ENCODE peak calls at places on chromosomes 5 and 9, in six cellular contexts. S, J, X, I, N and D are unnamed samples.

GRCh38 chr5:78537821-78538220 is 110.8 kb downstream of the LHFPL2 start:
- DNase-seq in X (no peak), N (no peak), J (peak), I (no peak), S (peak), D (no peak)

GRCh38 chr5:180618830-180619562 is 27.7 kb upstream of the SCGB3A1 start:
- DNase-seq in N (no peak), I (no peak), S (no peak), J (peak), X (no peak), D (no peak)

GRCh38 chr9:92180669-92181181 is 65.5 kb upstream of the SPTLC1 start:
- DNase-seq in X (no peak), I (no peak), N (no peak), S (peak), J (peak), D (no peak)

GRCh38 chr9:109098221-109098959 is 21.4 kb downstream of the TMEM245 start:
- DNase-seq in N (no peak), I (no peak), S (peak), X (no peak), J (peak), D (peak)

GRCh38 chr5:35908266-35908665 is 30.2 kb downstream of the CAPSL start:
- DNase-seq in S (no peak), J (no peak), I (no peak), X (no peak), N (no peak), D (no peak)

GRCh38 chr5:80714570-80715298 is 60.0 kb upstream of the DHFR start:
- DNase-seq in I (no peak), N (no peak), S (peak), X (no peak), J (no peak), D (no peak)

GRCh38 chr5:141958113-141958512 is at the start of gene PCDH12:
- DNase-seq in X (peak), S (no peak), J (no peak), N (no peak), I (no peak), D (no peak)

GRCh38 chr9:125649315-125649714 is 57.7 kb downstream of the MAPKAP1 start:
- DNase-seq in I (no peak), X (no peak), S (peak), N (no peak), J (peak), D (no peak)

GRCh38 chr5:776862-777711 is 7.4 kb downstream of the ZDHHC11B start:
- DNase-seq in N (no peak), X (no peak), J (no peak), I (no peak), S (no peak), D (no peak)

GRCh38 chr5:102638912-102639652 is 116.0 kb upstream of the PAM start:
- DNase-seq in I (no peak), S (no peak), J (no peak), N (no peak), X (no peak), D (no peak)

GRCh38 chr5:154520861-154521453 is 42.9 kb upstream of the HAND1 start:
- DNase-seq in S (peak), I (no peak), J (no peak), N (no peak), X (peak), D (no peak)

GRCh38 chr5:60487885-60488425 is 212.0 kb downstream of the DEPDC1B start:
- DNase-seq in J (peak), I (peak), N (no peak), S (peak), X (peak), D (no peak)

GRCh38 chr9:85322592-85322991 is 419.2 kb downstream of the AGTPBP1 start:
- DNase-seq in X (no peak), I (no peak), N (no peak), S (no peak), J (no peak), D (no peak)

GRCh38 chr9:92774274-92774673 is 9.6 kb upstream of the BICD2 start:
- DNase-seq in N (no peak), I (no peak), S (peak), X (no peak), J (peak), D (no peak)

GRCh38 chr9:36548454-36548853 is 24.2 kb upstream of the MELK start:
- DNase-seq in J (no peak), X (no peak), S (no peak), I (no peak), N (no peak), D (no peak)

GRCh38 chr5:112316006-112316405 is 103.1 kb downstream of the EPB41L4A start:
- DNase-seq in I (no peak), N (no peak), S (peak), J (no peak), X (no peak), D (no peak)

GRCh38 chr5:131277875-131278795 is 14.3 kb downstream of the CDC42SE2 start:
- DNase-seq in N (no peak), I (no peak), X (no peak), S (peak), J (no peak), D (no peak)

GRCh38 chr9:130430232-130430631 is 14.5 kb upstream of the ASS1 start:
- DNase-seq in N (no peak), J (no peak), S (no peak), X (no peak), I (no peak), D (no peak)

GRCh38 chr5:142796492-142797109 is 26.4 kb downstream of the ARHGAP26 start:
- DNase-seq in J (no peak), X (no peak), I (no peak), S (no peak), N (no peak), D (no peak)

GRCh38 chr5:147407094-147407681 is 102.7 kb downstream of the DPYSL3 start:
- DNase-seq in I (no peak), J (peak), X (no peak), S (no peak), N (peak), D (no peak)

GRCh38 chr9:2872941-2873323 is 29.0 kb upstream of the PUM3 start:
- DNase-seq in I (no peak), X (no peak), S (no peak), N (no peak), J (no peak), D (no peak)

GRCh38 chr9:87640385-87640795 is 85.5 kb upstream of the CTSL start:
- DNase-seq in X (no peak), J (peak), N (no peak), S (no peak), I (no peak), D (no peak)

GRCh38 chr5:143896981-143897380 is 85.0 kb downstream of the HMHB1 start:
- DNase-seq in X (no peak), I (no peak), N (no peak), J (peak), S (peak), D (no peak)

GRCh38 chr5:173310861-173311515 is 17.2 kb downstream of the STC2 start:
- DNase-seq in J (no peak), I (no peak), N (peak), S (no peak), X (no peak), D (no peak)

GRCh38 chr9:22446950-22447606 is 454 bp downstream of the DMRTA1 start:
- DNase-seq in N (peak), I (no peak), X (peak), S (peak), J (peak), D (peak)

GRCh38 chr5:179355976-179356968 is 11.0 kb upstream of the ADAMTS2 start:
- DNase-seq in X (no peak), I (peak), N (no peak), S (no peak), J (no peak), D (peak)

GRCh38 chr9:19102181-19102630 is 498 bp downstream of the HAUS6 start:
- DNase-seq in I (peak), N (peak), J (no peak), S (no peak), X (peak), D (no peak)

GRCh38 chr5:149391524-149391923 is 12.4 kb upstream of the IL17B start:
- DNase-seq in I (no peak), S (no peak), N (no peak), J (no peak), X (no peak), D (no peak)

GRCh38 chr9:113602126-113603119 is 138.9 kb downstream of the RGS3 start:
- DNase-seq in I (no peak), X (peak), N (peak), S (peak), J (peak), D (no peak)

GRCh38 chr5:1474183-1474839 is 29.1 kb upstream of the SLC6A3 start:
- DNase-seq in N (peak), I (no peak), J (no peak), S (no peak), X (no peak), D (no peak)

GRCh38 chr5:100270323-100270771 is 264.8 kb upstream of the FAM174A start:
- DNase-seq in J (no peak), N (no peak), S (peak), I (no peak), X (no peak), D (no peak)

GRCh38 chr5:141513021-141513626 is 24.2 kb downstream of the PCDHGC5 start:
- DNase-seq in S (peak), N (peak), I (no peak), J (peak), X (no peak), D (no peak)

GRCh38 chr9:69919461-69920061 is 98.9 kb downstream of the CFAP95 start:
- DNase-seq in N (no peak), S (peak), J (peak), X (no peak), I (no peak), D (no peak)

GRCh38 chr5:172177232-172177631 is 10.8 kb downstream of the STK10 start:
- DNase-seq in N (no peak), X (no peak), S (no peak), I (no peak), J (no peak), D (no peak)

GRCh38 chr5:172178301-172179031 is 9.6 kb downstream of the STK10 start:
- DNase-seq in S (no peak), N (no peak), I (no peak), X (no peak), J (no peak), D (no peak)

GRCh38 chr5:172173771-172174170 is 14.3 kb downstream of the STK10 start:
- DNase-seq in J (peak), N (no peak), I (no peak), S (peak), X (no peak), D (no peak)

GRCh38 chr5:172172912-172173591 is 15.0 kb downstream of the STK10 start:
- DNase-seq in S (no peak), N (no peak), I (no peak), X (no peak), J (no peak), D (no peak)

DNA sequence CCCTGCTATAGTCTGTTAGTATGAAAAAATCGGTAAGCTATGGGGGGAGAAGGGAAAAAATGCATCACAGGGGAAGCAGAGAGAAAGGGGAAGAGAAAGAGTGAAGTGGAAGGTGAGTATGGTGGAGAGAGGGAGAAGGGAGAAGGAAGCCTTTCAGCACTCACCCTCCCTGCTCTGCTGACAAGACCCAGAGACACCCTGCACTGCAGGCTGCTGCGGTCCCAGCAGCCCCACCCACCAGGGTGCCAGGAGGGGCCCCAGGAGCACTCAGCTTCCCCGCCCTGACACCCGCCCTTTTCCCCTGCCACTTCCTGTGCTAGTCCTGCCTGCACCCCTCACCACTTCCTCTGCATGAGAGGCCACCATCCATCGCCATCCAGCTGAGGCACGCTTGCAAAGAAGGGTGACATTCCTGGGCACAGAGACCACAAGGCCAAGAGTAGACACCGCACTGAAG is 12.7 kb downstream of the STK10 start:
- DNase-seq in N (no peak), I (peak), J (no peak), S (no peak), X (peak), D (peak)
- H3K4me3 ChIP-seq in N (no peak), I (no peak), J (no peak), S (no peak), X (peak), D (peak)

GRCh38 chr9:98045234-98046160 is 11.0 kb upstream of the NANS start:
- DNase-seq in X (no peak), S (no peak), N (no peak), J (no peak), I (no peak), D (no peak)
- TF ChIP-seq CTCF in X (no peak), S (no peak), N (no peak), J (no peak), I (no peak), D (no peak)

GRCh38 chr5:88886756-88887741 is 4.1 kb upstream of the MEF2C start:
- DNase-seq in J (no peak), I (no peak), S (no peak), X (no peak), N (no peak), D (no peak)

GRCh38 chr5:88888291-88888690 is 5.3 kb upstream of the MEF2C start:
- DNase-seq in S (no peak), X (no peak), J (no peak), N (no peak), I (no peak), D (no peak)

GRCh38 chr5:88888799-88889164 is 5.8 kb upstream of the MEF2C start:
- DNase-seq in I (no peak), J (no peak), S (no peak), X (no peak), N (no peak), D (no peak)

GRCh38 chr5:88890070-88890781 is 7.2 kb upstream of the MEF2C start:
- DNase-seq in S (no peak), I (no peak), J (no peak), N (no peak), X (no peak), D (no peak)

DNA sequence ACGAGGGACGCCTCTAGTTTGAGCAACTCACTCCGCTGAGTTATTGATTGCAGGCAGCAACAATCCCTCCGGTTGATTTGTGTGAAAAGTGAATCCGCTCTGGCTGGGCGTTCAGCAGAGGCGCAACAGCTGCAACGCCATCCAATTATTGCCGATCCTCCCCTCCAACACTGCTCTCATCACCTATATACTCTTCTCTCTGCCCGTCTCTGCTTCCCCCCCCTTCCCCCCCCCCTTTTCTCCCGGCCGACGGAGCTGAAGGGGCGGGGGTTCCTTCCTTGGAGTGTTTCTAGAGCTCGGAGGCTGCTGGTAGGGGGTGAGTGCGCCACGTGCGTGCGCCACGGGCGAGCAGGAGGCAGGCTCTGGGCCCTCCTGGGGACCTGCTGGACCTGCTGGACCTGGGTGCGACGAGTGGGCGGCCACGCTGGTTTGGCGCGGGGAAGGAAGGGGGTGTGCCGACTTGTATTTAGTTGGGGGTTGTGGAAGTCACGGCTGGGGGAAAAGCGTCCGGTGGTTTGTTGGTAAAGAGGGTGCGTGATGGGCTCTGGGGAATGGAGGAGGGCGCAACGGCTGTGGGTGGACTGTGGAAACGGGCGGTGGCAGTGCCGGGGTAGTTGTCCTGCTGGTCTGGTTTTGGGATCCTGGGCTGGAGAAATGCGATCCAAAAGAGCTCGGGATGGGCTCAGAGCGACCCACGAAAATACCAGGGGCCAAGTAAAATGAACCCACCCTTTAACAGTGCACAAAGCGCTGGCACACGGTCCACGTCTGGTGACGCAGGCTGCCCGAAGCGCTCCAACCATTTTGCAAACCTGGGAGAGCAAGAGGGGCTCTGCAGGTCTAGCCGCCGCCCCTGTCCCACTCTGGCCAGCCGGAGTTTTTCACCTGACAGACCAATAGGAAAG is 6.4 kb upstream of the MEF2C start:
- DNase-seq in J (no peak), N (peak), X (peak), S (no peak), I (peak), D (peak)
- H3K4me3 ChIP-seq in J (peak), N (peak), X (peak), S (peak), I (peak), D (peak)

GRCh38 chr5:62271870-62272269 is 34.1 kb upstream of the KIF2A start:
- DNase-seq in N (no peak), X (no peak), J (no peak), I (no peak), S (no peak), D (no peak)
- TF ChIP-seq CTCF in N (no peak), X (no peak), J (peak), I (no peak), S (no peak), D (no peak)

DNA sequence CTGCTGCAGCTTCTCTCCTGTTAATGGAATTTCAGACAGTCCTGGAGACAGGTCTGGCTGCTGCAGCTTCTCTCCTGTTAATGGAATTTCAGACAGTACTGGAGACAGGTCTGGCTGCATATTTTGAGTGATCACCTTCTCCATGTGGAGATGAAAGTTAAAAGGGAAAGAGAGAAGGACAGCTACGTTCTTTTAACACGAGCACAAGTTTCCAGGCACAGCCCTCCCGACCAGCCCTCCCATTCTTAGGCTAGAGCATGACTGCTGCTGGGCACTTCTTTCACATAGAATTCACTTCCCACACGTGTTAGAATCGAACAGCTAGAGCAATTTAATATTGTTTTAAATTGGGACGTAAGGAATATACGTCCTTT is 133.3 kb upstream of the DMRT1 start:
- DNase-seq in N (no peak), J (no peak), S (peak), X (no peak), I (no peak), D (no peak)
- H3K4me3 ChIP-seq in N (peak), J (peak), S (peak), X (peak), I (no peak), D (peak)

GRCh38 chr9:99572529-99572928 is 249.2 kb upstream of the NR4A3 start:
- DNase-seq in I (no peak), N (no peak), S (no peak), X (no peak), J (no peak), D (no peak)
- TF ChIP-seq CTCF in I (no peak), N (no peak), S (no peak), X (no peak), J (no peak), D (no peak)

DNA sequence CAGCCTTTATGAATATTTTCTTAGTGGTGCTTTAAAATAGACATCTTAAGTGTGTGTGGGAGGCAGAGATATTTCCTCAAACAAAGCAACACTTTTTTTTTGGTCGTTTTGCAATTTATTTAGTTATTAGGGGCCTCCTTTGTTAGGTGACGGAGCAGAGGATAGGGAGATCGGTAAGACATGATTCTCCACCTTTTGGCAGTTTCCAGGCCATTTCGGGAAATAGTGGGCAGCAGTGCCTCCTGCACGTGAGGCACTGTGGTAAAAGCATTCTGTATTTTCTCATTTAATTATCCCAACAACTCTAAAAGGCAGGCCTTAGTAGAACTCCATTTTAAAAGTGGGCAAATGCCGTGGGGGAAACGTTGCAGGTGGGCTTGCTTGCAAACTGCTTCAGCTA is 1.9 kb downstream of the OCLN start:
- DNase-seq in I (no peak), X (no peak), S (no peak), N (no peak), J (no peak), D (no peak)
- H3K4me3 ChIP-seq in I (no peak), X (peak), S (no peak), N (no peak), J (no peak), D (no peak)

DNA sequence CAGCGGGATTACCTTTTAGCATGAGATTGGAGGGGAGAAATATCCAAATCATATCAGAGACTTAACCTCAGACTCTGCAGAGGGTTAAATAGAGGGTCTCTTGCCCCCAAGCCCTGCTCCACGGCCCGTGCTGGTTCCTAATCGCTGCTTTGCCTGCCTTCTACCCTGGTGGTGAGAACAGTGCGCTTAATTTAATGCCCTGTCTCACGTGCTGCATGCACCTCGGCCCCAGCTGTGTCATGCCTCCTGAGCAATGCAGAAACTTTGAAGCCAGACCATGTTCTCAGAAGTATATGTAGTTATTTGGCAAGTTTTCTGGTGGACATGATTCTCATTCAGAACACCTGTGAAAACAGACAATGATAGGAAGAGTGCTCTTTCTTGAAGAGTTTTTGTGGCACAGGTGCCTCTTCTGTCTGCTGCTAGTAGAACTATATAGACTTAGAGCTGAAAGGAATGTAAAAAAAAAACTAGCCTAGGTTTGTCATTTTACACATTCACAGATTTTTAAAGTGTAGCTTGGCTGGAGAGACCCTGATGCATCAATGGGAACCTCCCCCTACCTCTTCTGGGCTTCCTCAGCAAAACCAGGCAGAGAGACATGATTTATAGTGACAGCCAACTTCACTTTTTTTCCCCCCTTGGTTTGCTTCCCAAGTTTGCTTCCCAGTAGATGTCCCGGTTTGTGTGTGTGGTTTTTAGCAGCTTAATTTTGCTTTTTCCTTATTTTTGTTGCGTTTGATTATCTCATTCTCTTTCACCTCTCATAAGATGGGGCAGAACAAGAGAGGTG is 1.6 kb downstream of the OTULIN start:
- DNase-seq in X (peak), S (peak), J (no peak), N (no peak), I (no peak), D (no peak)
- TF ChIP-seq CTCF in X (no peak), S (peak), J (peak), N (no peak), I (no peak), D (no peak)